ENCODE peak calls at places on chromosomes 1 and 21, in ten cellular contexts. One of them, this sample, is unnamed.

GRCh38 chr1:202618387-202619022 is 91.7 kb downstream of the SYT2 start:
- DNase-seq in astrocyte of the spinal cord: peak
- DNase-seq in fibroblast of the aortic adventitia: peak
- DNase-seq in left ventricle myocardium inferior: no peak
- DNase-seq in left lung: no peak
- DNase-seq in heart right ventricle: no peak
- DNase-seq in fibroblast of lung: peak
- DNase-seq in BJ: peak
- DNase-seq in PC-3: peak
- DNase-seq in ovary: no peak
- DNase-seq in this sample: no peak

GRCh38 chr1:33470495-33471012 is 1.9 kb upstream of the ZSCAN20 start:
- DNase-seq in astrocyte of the spinal cord: peak
- DNase-seq in fibroblast of the aortic adventitia: peak
- DNase-seq in left ventricle myocardium inferior: peak
- DNase-seq in left lung: no peak
- DNase-seq in heart right ventricle: peak
- DNase-seq in fibroblast of lung: peak
- DNase-seq in BJ: peak
- DNase-seq in PC-3: peak
- DNase-seq in ovary: peak
- DNase-seq in this sample: no peak

GRCh38 chr1:61842863-61843514 is 100.7 kb downstream of the PATJ start:
- DNase-seq in astrocyte of the spinal cord: no peak
- DNase-seq in fibroblast of the aortic adventitia: peak
- DNase-seq in left ventricle myocardium inferior: no peak
- DNase-seq in left lung: no peak
- DNase-seq in heart right ventricle: no peak
- DNase-seq in fibroblast of lung: no peak
- DNase-seq in BJ: no peak
- DNase-seq in PC-3: peak
- DNase-seq in ovary: no peak
- DNase-seq in this sample: no peak

GRCh38 chr1:21247892-21248715 is 42.2 kb downstream of the ECE1 start:
- DNase-seq in astrocyte of the spinal cord: no peak
- DNase-seq in fibroblast of the aortic adventitia: no peak
- DNase-seq in left ventricle myocardium inferior: no peak
- DNase-seq in left lung: no peak
- DNase-seq in heart right ventricle: no peak
- DNase-seq in fibroblast of lung: no peak
- DNase-seq in BJ: no peak
- DNase-seq in PC-3: no peak
- DNase-seq in ovary: no peak
- DNase-seq in this sample: no peak

GRCh38 chr21:15742052-15742451 is 12.3 kb downstream of the USP25 start:
- DNase-seq in astrocyte of the spinal cord: no peak
- DNase-seq in fibroblast of the aortic adventitia: no peak
- DNase-seq in left ventricle myocardium inferior: no peak
- DNase-seq in left lung: no peak
- DNase-seq in heart right ventricle: no peak
- DNase-seq in fibroblast of lung: peak
- DNase-seq in BJ: no peak
- DNase-seq in PC-3: no peak
- DNase-seq in ovary: no peak
- DNase-seq in this sample: no peak

GRCh38 chr1:60034999-60035398 is 38.6 kb downstream of the C1orf87 start:
- DNase-seq in astrocyte of the spinal cord: no peak
- DNase-seq in fibroblast of the aortic adventitia: no peak
- DNase-seq in left ventricle myocardium inferior: no peak
- DNase-seq in left lung: no peak
- DNase-seq in heart right ventricle: no peak
- DNase-seq in fibroblast of lung: no peak
- DNase-seq in BJ: no peak
- DNase-seq in PC-3: no peak
- DNase-seq in ovary: no peak
- DNase-seq in this sample: no peak

GRCh38 chr21:37849703-37850102 is 66.6 kb downstream of the KCNJ6 start:
- DNase-seq in astrocyte of the spinal cord: peak
- DNase-seq in fibroblast of the aortic adventitia: peak
- DNase-seq in left ventricle myocardium inferior: no peak
- DNase-seq in left lung: no peak
- DNase-seq in heart right ventricle: no peak
- DNase-seq in fibroblast of lung: peak
- DNase-seq in BJ: peak
- DNase-seq in PC-3: peak
- DNase-seq in ovary: no peak
- DNase-seq in this sample: no peak

GRCh38 chr1:213976665-213977485 is 10.9 kb upstream of the PROX1 start:
- DNase-seq in astrocyte of the spinal cord: no peak
- DNase-seq in fibroblast of the aortic adventitia: no peak
- DNase-seq in left ventricle myocardium inferior: no peak
- DNase-seq in left lung: no peak
- DNase-seq in heart right ventricle: no peak
- DNase-seq in fibroblast of lung: no peak
- DNase-seq in BJ: no peak
- DNase-seq in PC-3: no peak
- DNase-seq in ovary: no peak
- DNase-seq in this sample: no peak

GRCh38 chr1:212607924-212608208 is 695 bp upstream of the ATF3 start:
- DNase-seq in astrocyte of the spinal cord: no peak
- DNase-seq in fibroblast of the aortic adventitia: peak
- DNase-seq in left ventricle myocardium inferior: no peak
- DNase-seq in left lung: peak
- DNase-seq in heart right ventricle: no peak
- DNase-seq in fibroblast of lung: no peak
- DNase-seq in BJ: no peak
- DNase-seq in PC-3: no peak
- DNase-seq in ovary: no peak
- DNase-seq in this sample: no peak

GRCh38 chr21:27769763-27770162 is 802.9 kb upstream of the ADAMTS5 start:
- DNase-seq in astrocyte of the spinal cord: no peak
- DNase-seq in fibroblast of the aortic adventitia: peak
- DNase-seq in left ventricle myocardium inferior: no peak
- DNase-seq in left lung: no peak
- DNase-seq in heart right ventricle: no peak
- DNase-seq in fibroblast of lung: no peak
- DNase-seq in BJ: no peak
- DNase-seq in PC-3: no peak
- DNase-seq in ovary: no peak
- DNase-seq in this sample: no peak

GRCh38 chr1:198756470-198756869 is 117.6 kb downstream of the PTPRC start:
- DNase-seq in astrocyte of the spinal cord: peak
- DNase-seq in fibroblast of the aortic adventitia: peak
- DNase-seq in left ventricle myocardium inferior: no peak
- DNase-seq in left lung: no peak
- DNase-seq in heart right ventricle: no peak
- DNase-seq in fibroblast of lung: no peak
- DNase-seq in BJ: no peak
- DNase-seq in PC-3: peak
- DNase-seq in ovary: no peak
- DNase-seq in this sample: no peak
- TF ChIP-seq CTCF in astrocyte of the spinal cord: peak
- TF ChIP-seq CTCF in fibroblast of the aortic adventitia: peak
- TF ChIP-seq CTCF in left ventricle myocardium inferior: peak
- TF ChIP-seq CTCF in left lung: no peak
- TF ChIP-seq CTCF in heart right ventricle: peak
- TF ChIP-seq CTCF in fibroblast of lung: no peak
- TF ChIP-seq CTCF in BJ: peak
- TF ChIP-seq CTCF in PC-3: peak
- TF ChIP-seq CTCF in ovary: no peak
- TF ChIP-seq CTCF in this sample: peak

GRCh38 chr1:109613396-109614147 is 5.8 kb downstream of the GNAT2 start:
- DNase-seq in astrocyte of the spinal cord: peak
- DNase-seq in fibroblast of the aortic adventitia: peak
- DNase-seq in left ventricle myocardium inferior: no peak
- DNase-seq in left lung: no peak
- DNase-seq in heart right ventricle: no peak
- DNase-seq in fibroblast of lung: peak
- DNase-seq in BJ: no peak
- DNase-seq in PC-3: no peak
- DNase-seq in ovary: no peak
- DNase-seq in this sample: no peak

GRCh38 chr1:109610609-109611307 is 8.7 kb downstream of the GNAT2 start:
- DNase-seq in astrocyte of the spinal cord: peak
- DNase-seq in fibroblast of the aortic adventitia: no peak
- DNase-seq in left ventricle myocardium inferior: no peak
- DNase-seq in left lung: no peak
- DNase-seq in heart right ventricle: no peak
- DNase-seq in fibroblast of lung: peak
- DNase-seq in BJ: no peak
- DNase-seq in PC-3: no peak
- DNase-seq in ovary: no peak
- DNase-seq in this sample: no peak

GRCh38 chr1:109609881-109610280 is 9.5 kb downstream of the GNAT2 start:
- DNase-seq in astrocyte of the spinal cord: peak
- DNase-seq in fibroblast of the aortic adventitia: no peak
- DNase-seq in left ventricle myocardium inferior: no peak
- DNase-seq in left lung: no peak
- DNase-seq in heart right ventricle: no peak
- DNase-seq in fibroblast of lung: peak
- DNase-seq in BJ: no peak
- DNase-seq in PC-3: no peak
- DNase-seq in ovary: no peak
- DNase-seq in this sample: no peak

GRCh38 chr1:109611951-109612310 is 7.5 kb downstream of the GNAT2 start:
- DNase-seq in astrocyte of the spinal cord: no peak
- DNase-seq in fibroblast of the aortic adventitia: no peak
- DNase-seq in left ventricle myocardium inferior: no peak
- DNase-seq in left lung: no peak
- DNase-seq in heart right ventricle: no peak
- DNase-seq in fibroblast of lung: no peak
- DNase-seq in BJ: no peak
- DNase-seq in PC-3: no peak
- DNase-seq in ovary: no peak
- DNase-seq in this sample: no peak

DNA sequence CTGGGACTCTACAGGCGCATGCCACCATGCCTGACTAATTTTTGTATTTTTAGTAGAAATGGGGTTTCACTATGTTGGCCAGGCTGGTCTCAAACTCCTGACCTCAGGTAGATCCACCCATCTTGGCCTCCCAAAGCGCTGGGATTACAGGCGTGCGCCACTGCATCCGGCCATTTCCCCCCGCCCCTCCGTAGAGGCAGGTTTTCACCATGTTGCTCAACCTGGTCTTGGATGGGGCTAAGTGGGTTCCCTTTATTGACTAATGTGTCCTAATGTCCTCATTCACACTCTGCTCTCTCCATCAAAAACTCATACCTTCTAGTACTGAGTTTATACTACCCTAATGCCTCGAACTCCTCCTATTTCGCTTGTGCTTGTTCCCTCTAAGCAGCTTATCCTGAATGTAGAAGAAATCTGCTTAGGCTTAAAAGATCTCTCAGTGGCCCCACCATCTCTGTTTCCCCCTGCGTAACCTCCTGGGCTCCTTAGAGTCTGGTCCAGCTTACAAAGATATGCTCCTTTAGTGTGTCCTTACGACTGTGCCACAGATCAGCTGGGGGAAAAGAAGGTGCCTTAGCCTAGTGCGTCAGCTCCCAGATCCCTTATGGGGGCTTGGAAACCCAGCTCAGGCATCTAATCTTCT is 8.0 kb downstream of the GNAT2 start:
- DNase-seq in astrocyte of the spinal cord: no peak
- DNase-seq in fibroblast of the aortic adventitia: no peak
- DNase-seq in left ventricle myocardium inferior: no peak
- DNase-seq in left lung: no peak
- DNase-seq in heart right ventricle: no peak
- DNase-seq in fibroblast of lung: no peak
- DNase-seq in BJ: no peak
- DNase-seq in PC-3: no peak
- DNase-seq in ovary: no peak
- DNase-seq in this sample: no peak
- TF ChIP-seq CTCF in astrocyte of the spinal cord: no peak
- TF ChIP-seq CTCF in fibroblast of the aortic adventitia: no peak
- TF ChIP-seq CTCF in left ventricle myocardium inferior: no peak
- TF ChIP-seq CTCF in left lung: no peak
- TF ChIP-seq CTCF in heart right ventricle: no peak
- TF ChIP-seq CTCF in fibroblast of lung: no peak
- TF ChIP-seq CTCF in BJ: no peak
- TF ChIP-seq CTCF in PC-3: no peak
- TF ChIP-seq CTCF in ovary: no peak
- TF ChIP-seq CTCF in this sample: no peak

DNA sequence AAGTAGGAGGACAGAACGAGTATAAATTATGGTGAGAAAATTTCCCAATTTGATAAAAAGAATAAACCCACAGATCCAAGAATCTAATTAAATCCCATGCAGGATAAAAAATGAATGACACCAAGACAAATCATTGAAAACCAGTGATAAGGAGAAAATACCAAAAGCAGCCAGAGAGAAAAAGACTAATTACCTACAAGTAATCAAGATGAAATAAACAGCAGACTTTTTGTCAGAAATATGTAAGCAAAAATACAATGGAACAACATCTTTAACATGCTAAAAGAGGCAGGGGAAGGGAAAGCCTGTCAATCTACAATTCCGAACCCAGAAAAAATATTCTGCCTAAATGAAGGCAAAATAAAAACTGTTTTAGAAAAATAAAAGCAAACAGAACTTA is 20.7 kb upstream of the CCN1 start:
- DNase-seq in astrocyte of the spinal cord: no peak
- DNase-seq in fibroblast of the aortic adventitia: no peak
- DNase-seq in left ventricle myocardium inferior: no peak
- DNase-seq in left lung: no peak
- DNase-seq in heart right ventricle: no peak
- DNase-seq in fibroblast of lung: no peak
- DNase-seq in BJ: no peak
- DNase-seq in PC-3: no peak
- DNase-seq in ovary: no peak
- DNase-seq in this sample: no peak
- TF ChIP-seq CTCF in astrocyte of the spinal cord: no peak
- TF ChIP-seq CTCF in fibroblast of the aortic adventitia: no peak
- TF ChIP-seq CTCF in left ventricle myocardium inferior: no peak
- TF ChIP-seq CTCF in left lung: no peak
- TF ChIP-seq CTCF in heart right ventricle: no peak
- TF ChIP-seq CTCF in fibroblast of lung: no peak
- TF ChIP-seq CTCF in BJ: no peak
- TF ChIP-seq CTCF in PC-3: no peak
- TF ChIP-seq CTCF in ovary: no peak
- TF ChIP-seq CTCF in this sample: no peak

DNA sequence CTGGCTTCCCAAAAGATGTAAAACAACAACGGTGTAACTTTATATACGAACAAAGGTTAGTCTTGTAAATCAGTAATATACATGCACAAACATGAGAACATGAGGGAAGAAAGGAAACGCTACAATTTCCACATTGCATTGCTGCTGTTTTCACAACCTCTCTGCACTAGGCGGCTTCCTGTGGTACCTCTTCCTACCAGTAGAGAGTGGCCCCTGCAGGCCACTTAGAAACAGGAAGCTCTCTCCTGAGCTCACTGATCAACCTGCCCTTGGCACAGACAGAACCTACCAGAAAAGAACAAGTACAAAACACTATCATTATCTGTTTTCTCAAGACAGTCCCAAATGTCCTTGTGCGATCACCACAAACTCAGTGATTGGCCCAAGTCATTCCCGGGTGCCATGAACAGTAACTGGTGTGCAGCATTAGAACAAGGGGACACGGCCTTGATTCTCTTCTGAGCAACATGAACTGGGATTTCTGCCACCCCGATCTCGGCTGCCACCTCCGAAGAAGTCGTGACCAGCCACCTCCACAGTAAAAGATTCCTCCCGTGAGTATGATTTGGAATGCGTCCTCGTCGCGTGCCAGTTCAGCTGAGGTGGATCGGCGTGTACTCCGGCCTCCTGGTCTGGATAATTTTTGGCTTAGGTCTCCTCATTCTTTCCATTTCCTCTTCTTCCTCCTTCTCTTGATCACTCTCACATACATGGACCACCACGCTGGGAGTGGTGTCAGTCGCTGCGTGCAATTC is 5.7 kb upstream of the KCNE1 start:
- DNase-seq in astrocyte of the spinal cord: no peak
- DNase-seq in fibroblast of the aortic adventitia: no peak
- DNase-seq in left ventricle myocardium inferior: no peak
- DNase-seq in left lung: no peak
- DNase-seq in heart right ventricle: no peak
- DNase-seq in fibroblast of lung: no peak
- DNase-seq in BJ: no peak
- DNase-seq in PC-3: peak
- DNase-seq in ovary: no peak
- DNase-seq in this sample: no peak
- TF ChIP-seq CTCF in astrocyte of the spinal cord: peak
- TF ChIP-seq CTCF in fibroblast of the aortic adventitia: peak
- TF ChIP-seq CTCF in left ventricle myocardium inferior: peak
- TF ChIP-seq CTCF in left lung: peak
- TF ChIP-seq CTCF in heart right ventricle: no peak
- TF ChIP-seq CTCF in fibroblast of lung: no peak
- TF ChIP-seq CTCF in BJ: peak
- TF ChIP-seq CTCF in PC-3: peak
- TF ChIP-seq CTCF in ovary: no peak
- TF ChIP-seq CTCF in this sample: peak

This sample was measured in progenitor cell of endocrine pancreas.